ENCODE peak calls at places on chromosomes 1 and 21, in nine cellular contexts. One of them, this sample, is unnamed.

GRCh38 chr1:245045087-245045881 is 109.5 kb upstream of the KIF26B start:
- DNase-seq in lower lobe of right lung: no peak
- DNase-seq in bronchial epithelial cell: no peak
- DNase-seq in esophagus muscularis mucosa: no peak
- DNase-seq in BJ: no peak
- DNase-seq in AG10803: peak; percentile 15
- DNase-seq in left ventricle myocardium inferior: no peak
- DNase-seq in GM13976: no peak
- DNase-seq in NB4: peak; percentile 25
- DNase-seq in this sample: no peak

GRCh38 chr1:18041107-18041506 is 66.5 kb upstream of the IGSF21 start:
- DNase-seq in left ventricle myocardium inferior: no peak
- DNase-seq in AG10803: no peak
- DNase-seq in esophagus muscularis mucosa: no peak
- DNase-seq in NB4: peak; percentile 70
- DNase-seq in GM13976: no peak
- DNase-seq in lower lobe of right lung: no peak
- DNase-seq in BJ: no peak
- DNase-seq in bronchial epithelial cell: no peak
- DNase-seq in this sample: no peak

GRCh38 chr1:204420039-204421004 is 8.7 kb upstream of the PPP1R15B start:
- DNase-seq in BJ: no peak
- DNase-seq in esophagus muscularis mucosa: no peak
- DNase-seq in AG10803: no peak
- DNase-seq in left ventricle myocardium inferior: no peak
- DNase-seq in GM13976: peak; percentile 45
- DNase-seq in bronchial epithelial cell: no peak
- DNase-seq in lower lobe of right lung: no peak
- DNase-seq in NB4: no peak
- DNase-seq in this sample: no peak

GRCh38 chr21:38036016-38036415 is 119.8 kb upstream of the KCNJ6 start:
- DNase-seq in BJ: no peak
- DNase-seq in AG10803: no peak
- DNase-seq in NB4: no peak
- DNase-seq in bronchial epithelial cell: no peak
- DNase-seq in GM13976: no peak
- DNase-seq in lower lobe of right lung: no peak
- DNase-seq in esophagus muscularis mucosa: no peak
- DNase-seq in left ventricle myocardium inferior: peak; percentile 14
- DNase-seq in this sample: no peak

GRCh38 chr1:24275510-24275909 is 43.6 kb upstream of the GRHL3 start:
- DNase-seq in NB4: no peak
- DNase-seq in GM13976: no peak
- DNase-seq in bronchial epithelial cell: peak; percentile 28
- DNase-seq in AG10803: peak; percentile 69
- DNase-seq in lower lobe of right lung: no peak
- DNase-seq in esophagus muscularis mucosa: no peak
- DNase-seq in BJ: no peak
- DNase-seq in left ventricle myocardium inferior: no peak
- DNase-seq in this sample: no peak

GRCh38 chr1:7654725-7655124 is 116.4 kb upstream of the VAMP3 start:
- DNase-seq in lower lobe of right lung: no peak
- DNase-seq in NB4: no peak
- DNase-seq in GM13976: no peak
- DNase-seq in AG10803: no peak
- DNase-seq in esophagus muscularis mucosa: no peak
- DNase-seq in bronchial epithelial cell: no peak
- DNase-seq in BJ: no peak
- DNase-seq in left ventricle myocardium inferior: no peak
- DNase-seq in this sample: no peak

GRCh38 chr1:77039739-77040138 is 172.5 kb downstream of the ST6GALNAC5 start:
- DNase-seq in lower lobe of right lung: no peak
- DNase-seq in left ventricle myocardium inferior: no peak
- DNase-seq in AG10803: peak; percentile 97
- DNase-seq in BJ: peak; percentile 84
- DNase-seq in NB4: no peak
- DNase-seq in GM13976: no peak
- DNase-seq in esophagus muscularis mucosa: no peak
- DNase-seq in bronchial epithelial cell: peak; percentile 97
- DNase-seq in this sample: peak; percentile 67

GRCh38 chr1:46601257-46602007 is 2.6 kb downstream of the MKNK1 start:
- DNase-seq in GM13976: no peak
- DNase-seq in AG10803: no peak
- DNase-seq in lower lobe of right lung: no peak
- DNase-seq in bronchial epithelial cell: no peak
- DNase-seq in BJ: no peak
- DNase-seq in NB4: no peak
- DNase-seq in left ventricle myocardium inferior: no peak
- DNase-seq in esophagus muscularis mucosa: no peak
- DNase-seq in this sample: no peak

GRCh38 chr1:210598135-210598652 is 269.5 kb downstream of the HHAT start:
- DNase-seq in AG10803: peak; percentile 99
- DNase-seq in NB4: peak; percentile 66
- DNase-seq in esophagus muscularis mucosa: no peak
- DNase-seq in BJ: peak; percentile 97
- DNase-seq in GM13976: no peak
- DNase-seq in lower lobe of right lung: peak; percentile 54
- DNase-seq in left ventricle myocardium inferior: no peak
- DNase-seq in bronchial epithelial cell: peak; percentile 75
- DNase-seq in this sample: peak; percentile 90

GRCh38 chr21:42962360-42963007 is 11.9 kb upstream of the PKNOX1 start:
- DNase-seq in lower lobe of right lung: no peak
- DNase-seq in bronchial epithelial cell: no peak
- DNase-seq in NB4: no peak
- DNase-seq in left ventricle myocardium inferior: no peak
- DNase-seq in BJ: no peak
- DNase-seq in GM13976: no peak
- DNase-seq in esophagus muscularis mucosa: no peak
- DNase-seq in AG10803: no peak
- DNase-seq in this sample: no peak

GRCh38 chr1:210260087-210260486 is 27.5 kb downstream of the SERTAD4 start:
- DNase-seq in BJ: no peak
- DNase-seq in esophagus muscularis mucosa: no peak
- DNase-seq in AG10803: peak; percentile 61
- DNase-seq in lower lobe of right lung: no peak
- DNase-seq in GM13976: no peak
- DNase-seq in NB4: no peak
- DNase-seq in bronchial epithelial cell: no peak
- DNase-seq in left ventricle myocardium inferior: no peak
- DNase-seq in this sample: no peak

GRCh38 chr1:228668553-228669400 is 66.5 kb upstream of the RHOU start:
- DNase-seq in left ventricle myocardium inferior: no peak
- DNase-seq in lower lobe of right lung: no peak
- DNase-seq in AG10803: peak; percentile 85
- DNase-seq in BJ: no peak
- DNase-seq in NB4: peak; percentile 75
- DNase-seq in bronchial epithelial cell: peak; percentile 15
- DNase-seq in esophagus muscularis mucosa: no peak
- DNase-seq in GM13976: no peak
- DNase-seq in this sample: peak; percentile 34

GRCh38 chr1:26848947-26849774 is 13.8 kb upstream of the SFN start:
- DNase-seq in GM13976: no peak
- DNase-seq in AG10803: peak; percentile 80
- DNase-seq in left ventricle myocardium inferior: no peak
- DNase-seq in BJ: no peak
- DNase-seq in bronchial epithelial cell: peak; percentile 99
- DNase-seq in esophagus muscularis mucosa: no peak
- DNase-seq in lower lobe of right lung: peak; percentile 69
- DNase-seq in NB4: no peak
- DNase-seq in this sample: peak; percentile 41

GRCh38 chr1:50970927-50971582 is 1.0 kb downstream of the CDKN2C start:
- DNase-seq in NB4: no peak
- DNase-seq in bronchial epithelial cell: no peak
- DNase-seq in BJ: no peak
- DNase-seq in esophagus muscularis mucosa: no peak
- DNase-seq in AG10803: no peak
- DNase-seq in GM13976: no peak
- DNase-seq in left ventricle myocardium inferior: no peak
- DNase-seq in lower lobe of right lung: no peak
- DNase-seq in this sample: no peak

GRCh38 chr1:61491497-61491896 is 233.4 kb downstream of the TM2D1 start:
- DNase-seq in left ventricle myocardium inferior: no peak
- DNase-seq in NB4: no peak
- DNase-seq in esophagus muscularis mucosa: no peak
- DNase-seq in lower lobe of right lung: no peak
- DNase-seq in GM13976: no peak
- DNase-seq in AG10803: peak; percentile 32
- DNase-seq in BJ: peak; percentile 25
- DNase-seq in bronchial epithelial cell: no peak
- DNase-seq in this sample: no peak

GRCh38 chr1:32249831-32250525 is 1.1 kb upstream of the LCK start:
- DNase-seq in BJ: no peak
- DNase-seq in left ventricle myocardium inferior: peak; percentile 31
- DNase-seq in lower lobe of right lung: no peak
- DNase-seq in esophagus muscularis mucosa: no peak
- DNase-seq in bronchial epithelial cell: peak; percentile 79
- DNase-seq in AG10803: no peak
- DNase-seq in NB4: no peak
- DNase-seq in GM13976: peak; percentile 88
- DNase-seq in this sample: no peak

GRCh38 chr1:27408151-27408550 is 15.7 kb downstream of the GPR3 start:
- DNase-seq in lower lobe of right lung: no peak
- DNase-seq in bronchial epithelial cell: peak; percentile 51
- DNase-seq in BJ: no peak
- DNase-seq in AG10803: no peak
- DNase-seq in left ventricle myocardium inferior: no peak
- DNase-seq in NB4: no peak
- DNase-seq in GM13976: no peak
- DNase-seq in esophagus muscularis mucosa: no peak
- DNase-seq in this sample: no peak

DNA sequence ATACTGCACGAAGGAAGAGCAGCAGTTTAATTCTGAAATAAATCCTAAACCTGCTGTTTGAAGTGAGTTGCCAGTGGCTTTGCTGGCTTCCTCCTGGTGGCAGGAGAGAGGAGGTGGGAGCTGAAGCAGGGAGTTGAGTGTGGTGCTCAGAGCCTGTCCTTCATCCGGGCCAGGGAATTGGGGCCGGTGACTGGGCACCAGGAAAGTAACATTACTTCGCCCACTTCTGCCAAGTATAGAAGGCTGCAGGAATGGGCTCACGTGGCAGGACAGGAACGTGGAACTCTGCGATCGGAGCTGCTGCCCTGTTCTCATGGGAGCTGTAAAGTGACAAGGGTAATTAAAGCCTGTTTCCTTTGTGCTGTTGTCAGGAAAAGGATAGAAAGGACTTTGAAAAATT is 8.7 kb downstream of the TOR3A start:
- DNase-seq in BJ: no peak
- DNase-seq in esophagus muscularis mucosa: no peak
- DNase-seq in bronchial epithelial cell: no peak
- DNase-seq in GM13976: no peak
- DNase-seq in left ventricle myocardium inferior: no peak
- DNase-seq in lower lobe of right lung: no peak
- DNase-seq in AG10803: peak; percentile 22
- DNase-seq in NB4: peak; percentile 21
- DNase-seq in this sample: no peak
- TF ChIP-seq CTCF in BJ: no peak
- TF ChIP-seq CTCF in esophagus muscularis mucosa: no peak
- TF ChIP-seq CTCF in bronchial epithelial cell: no peak
- TF ChIP-seq CTCF in GM13976: no peak
- TF ChIP-seq CTCF in left ventricle myocardium inferior: peak; percentile 47
- TF ChIP-seq CTCF in lower lobe of right lung: no peak
- TF ChIP-seq CTCF in AG10803: peak; percentile 37
- TF ChIP-seq CTCF in NB4: no peak
- TF ChIP-seq CTCF in this sample: no peak

DNA sequence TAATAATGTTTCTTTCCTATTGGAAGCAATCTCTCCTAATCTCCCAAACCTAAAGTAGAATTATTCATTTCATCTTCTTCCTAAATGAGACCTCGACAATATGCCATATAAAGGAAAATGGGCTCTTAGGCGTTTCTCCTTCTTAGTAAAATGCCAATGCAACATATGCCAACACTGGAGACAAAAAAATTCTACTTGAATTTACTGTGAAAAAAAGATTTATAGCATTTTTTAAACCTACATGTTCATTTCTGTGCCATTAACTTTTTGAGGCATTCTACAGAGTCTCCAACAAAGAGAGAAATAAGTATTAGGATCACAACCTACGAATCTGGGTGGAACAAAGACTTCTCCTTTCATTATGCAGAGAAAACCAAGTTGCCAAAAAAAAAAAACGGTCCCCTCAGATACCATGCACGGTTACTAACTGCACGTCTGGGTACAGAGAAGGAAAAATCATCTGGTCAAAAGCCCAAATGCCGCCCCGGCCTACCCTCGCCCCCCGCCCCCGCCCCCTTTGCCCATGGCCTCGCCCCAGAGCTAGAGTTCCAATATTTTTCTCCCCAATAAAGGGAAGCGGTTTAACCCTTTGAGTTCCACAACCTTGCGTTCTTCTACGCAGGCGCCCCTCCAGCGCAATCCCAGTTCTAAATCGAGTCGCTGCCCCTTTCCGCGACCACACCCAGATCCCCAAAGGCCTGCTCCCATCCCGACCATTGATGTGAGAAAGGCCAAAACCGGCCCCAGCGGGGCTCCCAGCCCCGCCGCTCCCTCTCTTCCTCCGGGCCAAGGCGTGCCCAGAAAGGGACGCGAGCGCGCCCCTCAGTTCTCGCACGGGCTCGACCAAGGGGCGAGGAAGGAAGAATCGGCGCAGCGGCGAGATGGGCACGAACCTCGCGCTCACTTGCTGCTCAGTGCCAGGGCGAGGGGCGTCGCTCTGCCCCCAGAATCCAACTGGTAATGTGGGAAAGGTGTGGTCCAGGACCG is 982 bp downstream of the WDR47 start:
- DNase-seq in lower lobe of right lung: peak; percentile 58
- DNase-seq in BJ: no peak
- DNase-seq in AG10803: peak; percentile 8
- DNase-seq in GM13976: peak; percentile 62
- DNase-seq in esophagus muscularis mucosa: no peak
- DNase-seq in bronchial epithelial cell: peak; percentile 13
- DNase-seq in NB4: peak; percentile 62
- DNase-seq in left ventricle myocardium inferior: peak; percentile 28
- DNase-seq in this sample: no peak
- TF ChIP-seq CTCF in lower lobe of right lung: no peak
- TF ChIP-seq CTCF in BJ: peak; percentile 5
- TF ChIP-seq CTCF in AG10803: no peak
- TF ChIP-seq CTCF in GM13976: no peak
- TF ChIP-seq CTCF in esophagus muscularis mucosa: no peak
- TF ChIP-seq CTCF in bronchial epithelial cell: no peak
- TF ChIP-seq CTCF in NB4: no peak
- TF ChIP-seq CTCF in left ventricle myocardium inferior: no peak
- TF ChIP-seq CTCF in this sample: no peak

GRCh38 chr1:193318347-193318746 is 131.9 kb upstream of the B3GALT2 start:
- DNase-seq in left ventricle myocardium inferior: no peak
- DNase-seq in esophagus muscularis mucosa: no peak
- DNase-seq in AG10803: peak; percentile 58
- DNase-seq in NB4: no peak
- DNase-seq in BJ: no peak
- DNase-seq in lower lobe of right lung: no peak
- DNase-seq in GM13976: no peak
- DNase-seq in bronchial epithelial cell: no peak
- DNase-seq in this sample: no peak
- TF ChIP-seq CTCF in left ventricle myocardium inferior: no peak
- TF ChIP-seq CTCF in esophagus muscularis mucosa: no peak
- TF ChIP-seq CTCF in AG10803: no peak
- TF ChIP-seq CTCF in NB4: no peak
- TF ChIP-seq CTCF in BJ: no peak
- TF ChIP-seq CTCF in lower lobe of right lung: no peak
- TF ChIP-seq CTCF in GM13976: no peak
- TF ChIP-seq CTCF in bronchial epithelial cell: no peak
- TF ChIP-seq CTCF in this sample: no peak

GRCh38 chr1:173628888-173629287 is 6.2 kb upstream of the TEX50 start:
- DNase-seq in left ventricle myocardium inferior: no peak
- DNase-seq in lower lobe of right lung: no peak
- DNase-seq in AG10803: peak; percentile 1
- DNase-seq in bronchial epithelial cell: peak; percentile 38
- DNase-seq in BJ: no peak
- DNase-seq in NB4: no peak
- DNase-seq in esophagus muscularis mucosa: no peak
- DNase-seq in GM13976: no peak
- DNase-seq in this sample: no peak
- TF ChIP-seq CTCF in left ventricle myocardium inferior: no peak
- TF ChIP-seq CTCF in lower lobe of right lung: no peak
- TF ChIP-seq CTCF in AG10803: no peak
- TF ChIP-seq CTCF in bronchial epithelial cell: no peak
- TF ChIP-seq CTCF in BJ: no peak
- TF ChIP-seq CTCF in NB4: no peak
- TF ChIP-seq CTCF in esophagus muscularis mucosa: no peak
- TF ChIP-seq CTCF in GM13976: no peak
- TF ChIP-seq CTCF in this sample: peak; percentile 6